ENCODE peak calls at places on chromosome 11, in six cellular contexts. One of them, this sample, is unnamed.

GRCh38 chr11:1567052-1567720 is 4.9 kb downstream of the DUSP8 start:
- DNase-seq in breast epithelium: no peak
- DNase-seq in spleen: peak
- DNase-seq in stomach: no peak
- DNase-seq in suprapubic skin: no peak
- DNase-seq in sigmoid colon: peak
- DNase-seq in this sample: no peak

GRCh38 chr11:4093519-4094347 is 866 bp upstream of the RRM1 start:
- DNase-seq in breast epithelium: no peak
- DNase-seq in suprapubic skin: no peak
- DNase-seq in stomach: no peak
- DNase-seq in spleen: no peak
- DNase-seq in sigmoid colon: no peak
- DNase-seq in this sample: no peak

GRCh38 chr11:128399722-128400121 is 187.6 kb downstream of the ETS1 start:
- DNase-seq in breast epithelium: no peak
- DNase-seq in spleen: no peak
- DNase-seq in stomach: no peak
- DNase-seq in suprapubic skin: no peak
- DNase-seq in sigmoid colon: no peak
- DNase-seq in this sample: no peak

GRCh38 chr11:61356701-61357100 is 5.0 kb downstream of the CYB561A3 start:
- DNase-seq in sigmoid colon: no peak
- DNase-seq in stomach: no peak
- DNase-seq in breast epithelium: no peak
- DNase-seq in spleen: peak
- DNase-seq in suprapubic skin: no peak
- DNase-seq in this sample: no peak

GRCh38 chr11:97570636-97571035 is 1180.8 kb downstream of the JRKL start:
- DNase-seq in breast epithelium: no peak
- DNase-seq in suprapubic skin: no peak
- DNase-seq in sigmoid colon: no peak
- DNase-seq in spleen: no peak
- DNase-seq in stomach: no peak
- DNase-seq in this sample: no peak

GRCh38 chr11:127733552-127733951 is 733.0 kb upstream of the KIRREL3 start:
- DNase-seq in breast epithelium: no peak
- DNase-seq in spleen: no peak
- DNase-seq in sigmoid colon: no peak
- DNase-seq in stomach: no peak
- DNase-seq in suprapubic skin: no peak
- DNase-seq in this sample: no peak

GRCh38 chr11:44986315-44986714 is 35.6 kb upstream of the TP53I11 start:
- DNase-seq in suprapubic skin: peak
- DNase-seq in stomach: peak
- DNase-seq in breast epithelium: no peak
- DNase-seq in spleen: peak
- DNase-seq in sigmoid colon: peak
- DNase-seq in this sample: no peak

GRCh38 chr11:12069053-12069676 is 41.2 kb upstream of the MICAL2 start:
- DNase-seq in breast epithelium: no peak
- DNase-seq in suprapubic skin: no peak
- DNase-seq in stomach: no peak
- DNase-seq in spleen: no peak
- DNase-seq in sigmoid colon: peak
- DNase-seq in this sample: no peak

GRCh38 chr11:125263268-125263790 is 98.8 kb downstream of the PKNOX2 start:
- DNase-seq in spleen: peak
- DNase-seq in stomach: peak
- DNase-seq in breast epithelium: no peak
- DNase-seq in sigmoid colon: peak
- DNase-seq in suprapubic skin: no peak
- DNase-seq in this sample: no peak

GRCh38 chr11:46385169-46386004 is 3.9 kb downstream of the MDK start:
- DNase-seq in breast epithelium: no peak
- DNase-seq in stomach: no peak
- DNase-seq in suprapubic skin: no peak
- DNase-seq in spleen: peak
- DNase-seq in sigmoid colon: no peak
- DNase-seq in this sample: no peak

GRCh38 chr11:368414-369335 is 624 bp upstream of the B4GALNT4 start:
- DNase-seq in suprapubic skin: no peak
- DNase-seq in spleen: no peak
- DNase-seq in sigmoid colon: no peak
- DNase-seq in stomach: no peak
- DNase-seq in breast epithelium: no peak
- DNase-seq in this sample: no peak

GRCh38 chr11:128469220-128469619 is 118.1 kb downstream of the ETS1 start:
- DNase-seq in suprapubic skin: no peak
- DNase-seq in stomach: no peak
- DNase-seq in breast epithelium: no peak
- DNase-seq in sigmoid colon: no peak
- DNase-seq in spleen: peak
- DNase-seq in this sample: no peak

GRCh38 chr11:88454881-88455280 is 117.3 kb upstream of the CTSC start:
- DNase-seq in breast epithelium: no peak
- DNase-seq in suprapubic skin: no peak
- DNase-seq in spleen: no peak
- DNase-seq in sigmoid colon: no peak
- DNase-seq in stomach: no peak
- DNase-seq in this sample: no peak

GRCh38 chr11:34749666-34750659 is 129.1 kb downstream of the EHF start:
- DNase-seq in suprapubic skin: peak
- DNase-seq in breast epithelium: peak
- DNase-seq in sigmoid colon: peak
- DNase-seq in spleen: no peak
- DNase-seq in stomach: peak
- DNase-seq in this sample: no peak

GRCh38 chr11:2549876-2550605 is 105.2 kb downstream of the KCNQ1 start:
- DNase-seq in spleen: peak
- DNase-seq in breast epithelium: no peak
- DNase-seq in sigmoid colon: peak
- DNase-seq in stomach: no peak
- DNase-seq in suprapubic skin: no peak
- DNase-seq in this sample: no peak

GRCh38 chr11:75240381-75241035 is at the start of gene TPBGL:
- DNase-seq in breast epithelium: no peak
- DNase-seq in sigmoid colon: peak
- DNase-seq in stomach: peak
- DNase-seq in suprapubic skin: peak
- DNase-seq in spleen: peak
- DNase-seq in this sample: no peak

GRCh38 chr11:34055218-34056000 is 3.9 kb downstream of the CAPRIN1 start:
- DNase-seq in spleen: no peak
- DNase-seq in breast epithelium: no peak
- DNase-seq in stomach: no peak
- DNase-seq in sigmoid colon: no peak
- DNase-seq in suprapubic skin: no peak
- DNase-seq in this sample: no peak

GRCh38 chr11:45543808-45544422 is 121.5 kb downstream of the CHST1 start:
- DNase-seq in stomach: no peak
- DNase-seq in spleen: no peak
- DNase-seq in suprapubic skin: no peak
- DNase-seq in breast epithelium: no peak
- DNase-seq in sigmoid colon: no peak
- DNase-seq in this sample: no peak

GRCh38 chr11:92380882-92381281 is 156.3 kb downstream of the FAT3 start:
- DNase-seq in sigmoid colon: no peak
- DNase-seq in spleen: no peak
- DNase-seq in stomach: no peak
- DNase-seq in suprapubic skin: no peak
- DNase-seq in breast epithelium: no peak
- DNase-seq in this sample: no peak

GRCh38 chr11:17407575-17407974 is 19.1 kb upstream of the KCNJ11 start:
- DNase-seq in sigmoid colon: no peak
- DNase-seq in spleen: peak
- DNase-seq in breast epithelium: no peak
- DNase-seq in stomach: no peak
- DNase-seq in suprapubic skin: no peak
- DNase-seq in this sample: no peak

GRCh38 chr11:2103666-2104523 is 35.3 kb downstream of the IGF2 start:
- DNase-seq in spleen: peak
- DNase-seq in breast epithelium: no peak
- DNase-seq in stomach: no peak
- DNase-seq in sigmoid colon: peak
- DNase-seq in suprapubic skin: no peak
- DNase-seq in this sample: no peak

GRCh38 chr11:79438631-79439429 is 2.0 kb downstream of the TENM4 start:
- DNase-seq in stomach: no peak
- DNase-seq in breast epithelium: no peak
- DNase-seq in spleen: no peak
- DNase-seq in sigmoid colon: peak
- DNase-seq in suprapubic skin: no peak
- DNase-seq in this sample: no peak

GRCh38 chr11:64165482-64165841 is 451 bp downstream of the MACROD1 start:
- DNase-seq in stomach: no peak
- DNase-seq in suprapubic skin: no peak
- DNase-seq in sigmoid colon: no peak
- DNase-seq in spleen: no peak
- DNase-seq in breast epithelium: no peak
- DNase-seq in this sample: no peak
- TF ChIP-seq CTCF in stomach: no peak
- TF ChIP-seq CTCF in suprapubic skin: no peak
- TF ChIP-seq CTCF in sigmoid colon: no peak
- TF ChIP-seq CTCF in spleen: no peak
- TF ChIP-seq CTCF in breast epithelium: no peak
- TF ChIP-seq CTCF in this sample: no peak

GRCh38 chr11:57515332-57516060 is at the start of gene SLC43A1:
- DNase-seq in stomach: peak
- DNase-seq in sigmoid colon: peak
- DNase-seq in spleen: peak
- DNase-seq in breast epithelium: no peak
- DNase-seq in suprapubic skin: no peak
- DNase-seq in this sample: no peak

GRCh38 chr11:57513911-57514537 is 1.5 kb downstream of the SLC43A1 start:
- DNase-seq in sigmoid colon: peak
- DNase-seq in breast epithelium: no peak
- DNase-seq in suprapubic skin: no peak
- DNase-seq in spleen: peak
- DNase-seq in stomach: peak
- DNase-seq in this sample: no peak

GRCh38 chr11:57513446-57513795 is 2.1 kb downstream of the SLC43A1 start:
- DNase-seq in suprapubic skin: no peak
- DNase-seq in stomach: no peak
- DNase-seq in spleen: no peak
- DNase-seq in breast epithelium: no peak
- DNase-seq in sigmoid colon: no peak
- DNase-seq in this sample: no peak

GRCh38 chr11:57516061-57516443 is 550 bp upstream of the SLC43A1 start:
- DNase-seq in breast epithelium: no peak
- DNase-seq in spleen: no peak
- DNase-seq in stomach: no peak
- DNase-seq in suprapubic skin: no peak
- DNase-seq in sigmoid colon: no peak
- DNase-seq in this sample: no peak

GRCh38 chr11:57514538-57515331 is 767 bp downstream of the SLC43A1 start:
- DNase-seq in suprapubic skin: peak
- DNase-seq in breast epithelium: no peak
- DNase-seq in stomach: peak
- DNase-seq in spleen: peak
- DNase-seq in sigmoid colon: peak
- DNase-seq in this sample: no peak
- TF ChIP-seq POLR2AphosphoS5 in suprapubic skin: no peak
- TF ChIP-seq POLR2AphosphoS5 in breast epithelium: no peak
- TF ChIP-seq POLR2AphosphoS5 in stomach: no peak
- TF ChIP-seq POLR2AphosphoS5 in spleen: peak
- TF ChIP-seq POLR2AphosphoS5 in sigmoid colon: peak
- TF ChIP-seq POLR2AphosphoS5 in this sample: no peak

DNA sequence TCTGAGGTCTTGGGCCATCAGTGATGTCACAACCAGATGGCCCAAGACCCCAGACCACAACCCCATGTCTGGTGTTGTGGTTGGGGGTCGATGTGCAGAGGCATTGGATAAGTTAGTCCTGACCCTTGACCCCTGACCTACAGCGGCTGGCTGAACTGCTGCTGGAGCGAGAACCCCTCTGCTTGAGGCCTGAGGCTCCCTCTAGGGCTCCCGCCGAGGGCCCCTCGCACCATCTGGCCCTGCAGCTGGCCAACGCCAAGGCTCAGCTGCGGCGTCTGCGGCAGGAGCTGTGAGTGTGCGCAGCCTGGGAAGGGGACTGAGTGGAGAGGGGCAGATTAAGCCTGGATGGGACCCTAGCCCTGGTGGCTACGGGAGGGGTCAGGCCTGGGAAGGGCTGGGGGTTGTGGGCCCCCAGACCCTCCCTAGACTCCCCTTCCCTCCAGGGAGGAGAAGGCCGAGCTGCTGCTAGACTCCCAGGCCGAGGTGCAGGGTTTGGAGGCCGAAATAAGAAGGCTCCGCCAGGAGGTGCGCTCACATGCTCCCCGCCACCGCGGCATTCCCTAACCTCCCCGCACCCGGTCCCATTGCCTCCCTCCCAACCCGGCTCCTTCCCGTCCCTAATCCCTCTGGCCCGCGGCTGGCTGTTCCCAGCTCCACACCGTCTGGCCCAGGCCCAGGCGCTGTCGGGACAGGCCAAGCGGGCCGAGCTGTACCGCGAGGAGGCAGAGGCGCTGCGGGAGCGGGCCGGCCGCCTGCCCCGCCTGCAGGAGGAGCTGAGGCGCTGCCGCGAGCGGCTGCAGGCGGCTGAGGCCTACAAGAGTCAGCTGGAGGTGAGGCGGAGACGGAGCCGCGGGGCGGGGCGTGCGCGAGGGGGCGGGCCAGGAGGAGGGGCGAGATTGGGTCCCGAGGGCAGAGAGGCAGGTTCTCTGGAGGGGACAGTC is 2.1 kb downstream of the CCDC88B start:
- DNase-seq in spleen: peak
- DNase-seq in breast epithelium: peak
- DNase-seq in sigmoid colon: peak
- DNase-seq in stomach: peak
- DNase-seq in suprapubic skin: peak
- DNase-seq in this sample: no peak
- TF ChIP-seq CTCF in spleen: peak
- TF ChIP-seq CTCF in breast epithelium: peak
- TF ChIP-seq CTCF in sigmoid colon: peak
- TF ChIP-seq CTCF in stomach: peak
- TF ChIP-seq CTCF in suprapubic skin: peak
- TF ChIP-seq CTCF in this sample: no peak

GRCh38 chr11:65652511-65653228 is 10.0 kb downstream of the RELA start:
- DNase-seq in breast epithelium: peak
- DNase-seq in sigmoid colon: peak
- DNase-seq in stomach: peak
- DNase-seq in suprapubic skin: peak
- DNase-seq in spleen: peak
- DNase-seq in this sample: no peak

GRCh38 chr11:65651589-65652510 is 10.9 kb downstream of the RELA start:
- DNase-seq in sigmoid colon: peak
- DNase-seq in stomach: peak
- DNase-seq in suprapubic skin: peak
- DNase-seq in breast epithelium: peak
- DNase-seq in spleen: peak
- DNase-seq in this sample: no peak

GRCh38 chr11:65654375-65655349 is 8.1 kb downstream of the RELA start:
- DNase-seq in sigmoid colon: peak
- DNase-seq in suprapubic skin: no peak
- DNase-seq in stomach: no peak
- DNase-seq in spleen: peak
- DNase-seq in breast epithelium: no peak
- DNase-seq in this sample: no peak

GRCh38 chr11:65655570-65656332 is 7.0 kb downstream of the RELA start:
- DNase-seq in suprapubic skin: no peak
- DNase-seq in spleen: peak
- DNase-seq in stomach: no peak
- DNase-seq in sigmoid colon: peak
- DNase-seq in breast epithelium: no peak
- DNase-seq in this sample: peak

GRCh38 chr11:65653229-65654225 is 9.2 kb downstream of the RELA start:
- DNase-seq in sigmoid colon: peak
- DNase-seq in stomach: peak
- DNase-seq in spleen: peak
- DNase-seq in suprapubic skin: no peak
- DNase-seq in breast epithelium: no peak
- DNase-seq in this sample: no peak
- TF ChIP-seq POLR2AphosphoS5 in sigmoid colon: no peak
- TF ChIP-seq POLR2AphosphoS5 in stomach: no peak
- TF ChIP-seq POLR2AphosphoS5 in spleen: peak
- TF ChIP-seq POLR2AphosphoS5 in suprapubic skin: no peak
- TF ChIP-seq POLR2AphosphoS5 in breast epithelium: no peak
- TF ChIP-seq POLR2AphosphoS5 in this sample: no peak

This sample was measured in vagina.